ENCODE peak calls at places on chromosomes 1 and 21, in seven cellular contexts. T, E, N, U, H, C and X are unnamed samples.

GRCh38 chr1:157542676-157543075 is 9.6 kb downstream of the FCRL5 start:
- DNase-seq in T (peak), N (no peak), E (no peak), U (no peak), C (no peak), H (no peak), X (no peak)

GRCh38 chr1:112673589-112674439 is 645 bp upstream of the MOV10 start:
- DNase-seq in T (no peak), H (peak), N (peak), C (no peak), U (no peak), E (peak), X (peak)

GRCh38 chr21:36330904-36331303 is 10.9 kb downstream of the MORC3 start:
- DNase-seq in N (peak), T (peak), U (no peak), H (peak), E (peak), C (peak), X (no peak)

GRCh38 chr1:32246888-32247273 is at the start of gene FAM167B:
- DNase-seq in H (no peak), C (no peak), E (peak), T (peak), N (peak), U (no peak), X (peak)

GRCh38 chr1:26686795-26687194 is 9.0 kb upstream of the ARID1A start:
- DNase-seq in N (peak), T (no peak), U (no peak), C (no peak), H (no peak), E (no peak), X (no peak)

GRCh38 chr1:45895406-45895805 is 92.0 kb downstream of the MAST2 start:
- DNase-seq in N (peak), U (no peak), H (no peak), E (no peak), C (no peak), T (no peak), X (peak)

GRCh38 chr1:234779160-234779538 is 169.2 kb upstream of the IRF2BP2 start:
- DNase-seq in C (no peak), E (no peak), U (no peak), T (no peak), H (peak), N (no peak), X (peak)

GRCh38 chr1:33563702-33564101 is 91.3 kb downstream of the ZSCAN20 start:
- DNase-seq in E (no peak), H (no peak), U (no peak), T (no peak), C (no peak), N (no peak), X (no peak)

GRCh38 chr1:58809327-58810040 is 25.6 kb upstream of the JUN start:
- DNase-seq in E (no peak), C (no peak), N (peak), U (no peak), H (no peak), T (no peak), X (no peak)

GRCh38 chr21:40471103-40471502 is 375.9 kb downstream of the DSCAM start:
- DNase-seq in C (no peak), H (no peak), N (no peak), U (no peak), T (no peak), E (no peak), X (no peak)

GRCh38 chr1:1435911-1436633 is 582 bp downstream of the VWA1 start:
- DNase-seq in N (no peak), H (peak), U (no peak), T (no peak), E (no peak), C (no peak), X (no peak)

GRCh38 chr1:246317291-246317690 is 189.8 kb downstream of the SMYD3 start:
- DNase-seq in H (no peak), C (no peak), E (no peak), U (no peak), T (no peak), N (no peak), X (no peak)

GRCh38 chr1:202656951-202657646 is 53.2 kb downstream of the SYT2 start:
- DNase-seq in C (no peak), T (no peak), N (peak), E (peak), H (peak), U (no peak), X (no peak)

GRCh38 chr1:165436994-165437393 is 7.9 kb downstream of the RXRG start:
- DNase-seq in E (no peak), U (no peak), T (no peak), H (no peak), N (no peak), C (no peak), X (no peak)

GRCh38 chr1:159960721-159961381 is 6.8 kb upstream of the SLAMF9 start:
- DNase-seq in U (no peak), C (no peak), E (no peak), T (peak), H (no peak), N (peak), X (no peak)

GRCh38 chr1:183840140-183840539 is 35.2 kb downstream of the RGL1 start:
- DNase-seq in T (no peak), H (no peak), U (no peak), N (peak), C (no peak), E (no peak), X (no peak)

GRCh38 chr1:98054786-98055185 is 134.0 kb upstream of the DPYD start:
- DNase-seq in U (no peak), C (no peak), E (no peak), H (no peak), T (no peak), N (no peak), X (no peak)

GRCh38 chr1:246583448-246584185 is 17.4 kb downstream of the CNST start:
- DNase-seq in H (peak), N (peak), C (no peak), T (no peak), E (no peak), U (no peak), X (no peak)

GRCh38 chr1:117586747-117587478 is 18.9 kb upstream of the TENT5C start:
- DNase-seq in U (no peak), H (no peak), N (no peak), T (no peak), C (no peak), E (no peak), X (no peak)

GRCh38 chr1:178619523-178619922 is 105.5 kb upstream of the RALGPS2 start:
- DNase-seq in E (no peak), C (no peak), N (no peak), T (no peak), U (no peak), H (no peak), X (no peak)